ENCODE peak calls at places on chromosomes 16 and 17, in six cellular contexts. O, B, R, P, J and W are unnamed samples.

GRCh38 chr17:37446027-37446426 is 39.3 kb downstream of the TADA2A start:
- DNase-seq in O (peak), B (no peak), R (no peak), P (no peak), J (no peak), W (peak)

GRCh38 chr16:22161999-22162657 is at the start of gene SDR42E2:
- DNase-seq in O (no peak), B (peak), R (no peak), P (peak), J (no peak), W (no peak)

GRCh38 chr17:79777166-79777843 is 643 bp upstream of the CBX2 start:
- DNase-seq in O (peak), B (peak), R (peak), P (peak), J (peak), W (peak)

GRCh38 chr17:7443499-7444485 is 1.1 kb upstream of the CHRNB1 start:
- DNase-seq in O (peak), B (no peak), R (no peak), P (no peak), J (no peak), W (peak)

GRCh38 chr17:38727661-38728220 is 2.4 kb upstream of the CISD3 start:
- DNase-seq in O (no peak), B (peak), R (no peak), P (peak), J (no peak), W (no peak)

GRCh38 chr16:56606071-56606687 is 2.2 kb upstream of the MT2A start:
- DNase-seq in O (peak), B (peak), R (no peak), P (no peak), J (peak), W (peak)

GRCh38 chr16:75244844-75245758 is 6.3 kb downstream of the BCAR1 start:
- DNase-seq in O (peak), B (no peak), R (peak), P (no peak), J (peak), W (peak)

GRCh38 chr16:67673712-67674580 is 7.3 kb downstream of the C16orf86 start:
- DNase-seq in O (peak), B (no peak), R (no peak), P (no peak), J (peak), W (peak)

GRCh38 chr16:58252716-58253115 is 42.1 kb downstream of the PRSS54 start:
- DNase-seq in O (no peak), B (no peak), R (no peak), P (no peak), J (no peak), W (no peak)

GRCh38 chr16:50153648-50154368 is 702 bp downstream of the TENT4B start:
- DNase-seq in O (peak), B (peak), R (no peak), P (peak), J (peak), W (peak)

GRCh38 chr17:76473541-76473985 is 6.2 kb downstream of the AANAT start:
- DNase-seq in O (no peak), B (peak), R (no peak), P (no peak), J (no peak), W (peak)

GRCh38 chr17:29181226-29181625 is 1.0 kb upstream of the MYO18A start:
- DNase-seq in O (no peak), B (no peak), R (no peak), P (no peak), J (no peak), W (no peak)

GRCh38 chr17:55420776-55421178 is 858 bp downstream of the MMD start:
- DNase-seq in O (peak), B (peak), R (peak), P (peak), J (peak), W (peak)

GRCh38 chr17:81364278-81365147 is 30.7 kb upstream of the BAHCC1 start:
- DNase-seq in O (peak), B (no peak), R (no peak), P (no peak), J (no peak), W (no peak)

GRCh38 chr17:74935585-74936469 is at the start of gene OTOP3:
- DNase-seq in O (no peak), B (no peak), R (peak), P (no peak), J (no peak), W (no peak)

GRCh38 chr16:73735018-73735417 is 561.6 kb upstream of the PSMD7 start:
- DNase-seq in O (peak), B (peak), R (no peak), P (peak), J (no peak), W (no peak)

GRCh38 chr16:78184554-78185183 is 85.2 kb downstream of the WWOX start:
- DNase-seq in O (peak), B (no peak), R (no peak), P (no peak), J (no peak), W (no peak)

GRCh38 chr17:7703584-7704574 is 1.1 kb upstream of the EFNB3 start:
- DNase-seq in O (peak), B (peak), R (peak), P (no peak), J (peak), W (peak)

GRCh38 chr17:49515196-49515770 is 20.2 kb downstream of the NGFR start:
- DNase-seq in O (peak), B (no peak), R (peak), P (no peak), J (peak), W (peak)

GRCh38 chr17:48791128-48792032 is 25.6 kb downstream of the TTLL6 start:
- DNase-seq in O (peak), B (peak), R (peak), P (peak), J (peak), W (peak)

GRCh38 chr17:6639651-6640535 is 618 bp downstream of the KIAA0753 start:
- DNase-seq in O (peak), B (peak), R (no peak), P (no peak), J (peak), W (peak)

GRCh38 chr17:50863221-50863843 is 2.8 kb downstream of the TOB1 start:
- DNase-seq in O (no peak), B (peak), R (peak), P (peak), J (peak), W (peak)

GRCh38 chr17:71184716-71185115 is 936.1 kb upstream of the SOX9 start:
- DNase-seq in O (no peak), B (no peak), R (no peak), P (no peak), J (no peak), W (no peak)

GRCh38 chr16:68737730-68738590 is 868 bp downstream of the CDH1 start:
- DNase-seq in O (no peak), B (peak), R (peak), P (no peak), J (no peak), W (no peak)